ENCODE peak calls at places on chromosomes 3 and 15, in eight cellular contexts. D is body of pancreas, G is IMR-90, F is transverse colon, O is lower leg skin, R is heart left ventricle, P is ovary, N is spleen. T is an unnamed sample.

GRCh38 chr3:127452321-127452821 is 138.2 kb downstream of the TPRA1 start:
- DNase-seq in F (no peak), D (no peak), P (no peak), N (peak; percentile 55), G (no peak), O (no peak), R (no peak), T (no peak)

GRCh38 chr3:95923496-95924210 is 890.7 kb upstream of the EPHA6 start:
- DNase-seq in D (peak; percentile 57), N (no peak), G (peak; percentile 94), P (no peak), F (no peak), O (peak; percentile 58), R (no peak), T (no peak)

GRCh38 chr15:81029416-81030367 is 29.0 kb downstream of the TLNRD1 start:
- DNase-seq in F (no peak), O (no peak), G (peak; percentile 31), R (no peak), N (no peak), D (no peak), P (no peak), T (no peak)

GRCh38 chr3:101070260-101071121 is 77.3 kb upstream of the ABI3BP start:
- DNase-seq in D (peak; percentile 86), N (peak; percentile 79), G (no peak), R (peak; percentile 61), P (no peak), F (peak; percentile 84), O (no peak), T (peak; percentile 70)

GRCh38 chr3:40756500-40756899 is 231.7 kb downstream of the ZNF621 start:
- DNase-seq in G (no peak), P (no peak), R (no peak), O (no peak), D (no peak), N (no peak), F (no peak), T (no peak)

GRCh38 chr3:69297525-69297924 is 88.4 kb downstream of the FRMD4B start:
- DNase-seq in O (no peak), G (no peak), R (no peak), F (no peak), N (no peak), D (no peak), P (no peak), T (no peak)

GRCh38 chr3:62558549-62559112 is 185.3 kb upstream of the FEZF2 start:
- DNase-seq in R (no peak), N (no peak), F (no peak), G (peak; percentile 13), O (no peak), P (no peak), D (peak; percentile 14), T (peak; percentile 16)

GRCh38 chr3:37920156-37920686 is 58.5 kb downstream of the CTDSPL start:
- DNase-seq in N (no peak), O (no peak), G (no peak), F (no peak), R (no peak), P (no peak), D (no peak), T (no peak)

GRCh38 chr3:58377750-58378149 is 45.1 kb downstream of the PXK start:
- DNase-seq in G (no peak), P (no peak), O (no peak), D (no peak), F (no peak), R (no peak), N (no peak), T (no peak)

GRCh38 chr3:189950258-189950657 is 170.4 kb downstream of the P3H2 start:
- DNase-seq in R (no peak), D (no peak), P (no peak), N (no peak), F (no peak), O (no peak), G (no peak), T (no peak)

GRCh38 chr3:69999191-70000027 is at the start of gene SAMMSON:
- DNase-seq in D (peak; percentile 13), P (peak; percentile 84), F (no peak), O (no peak), G (peak; percentile 73), R (peak; percentile 28), N (no peak), T (peak; percentile 73)

GRCh38 chr3:118369892-118370491 is 664.7 kb downstream of the IGSF11 start:
- DNase-seq in P (no peak), F (no peak), G (no peak), R (no peak), D (no peak), O (no peak), N (no peak), T (no peak)

GRCh38 chr3:144760831-144761230 is 789.2 kb downstream of the DIPK2A start:
- DNase-seq in N (no peak), D (peak; percentile 13), O (no peak), G (no peak), F (no peak), R (no peak), P (no peak), T (no peak)

GRCh38 chr15:76333720-76334437 is 2.7 kb upstream of the ISL2 start:
- DNase-seq in F (no peak), O (no peak), G (no peak), P (no peak), R (no peak), N (no peak), D (no peak), T (no peak)

GRCh38 chr15:25136119-25136518 is 181.3 kb downstream of the SNRPN start:
- DNase-seq in R (no peak), N (no peak), D (peak; percentile 6), F (no peak), G (peak; percentile 15), O (no peak), P (no peak), T (peak; percentile 31)

GRCh38 chr3:132232231-132232792 is 84.9 kb upstream of the ACP3 start:
- DNase-seq in P (no peak), N (no peak), O (no peak), G (no peak), D (no peak), R (no peak), F (no peak), T (no peak)

GRCh38 chr3:42179110-42179725 is 86.8 kb downstream of the CCK start:
- DNase-seq in P (peak; percentile 33), O (peak; percentile 38), G (peak; percentile 93), R (no peak), D (peak; percentile 28), N (no peak), F (peak; percentile 55), T (no peak)

GRCh38 chr3:8458711-8459110 is 42.9 kb upstream of the LMCD1 start:
- DNase-seq in R (no peak), F (no peak), D (no peak), O (peak; percentile 79), P (no peak), G (peak; percentile 95), N (no peak), T (no peak)

GRCh38 chr3:28347374-28348285 is 891 bp upstream of the ZCWPW2 start:
- DNase-seq in N (no peak), P (no peak), G (peak; percentile 65), R (no peak), O (peak; percentile 14), D (no peak), F (no peak), T (no peak)

GRCh38 chr3:184135149-184135910 is at the start of gene EIF2B5:
- DNase-seq in R (peak; percentile 95), F (peak; percentile 94), P (peak; percentile 86), D (peak; percentile 95), N (peak; percentile 96), G (peak; percentile 91), O (peak; percentile 92), T (peak; percentile 97)
- TF ChIP-seq POLR2A in R (no peak), F (peak; percentile 77), P (peak; percentile 52), D (peak; percentile 81), N (no peak), G (peak; percentile 71), O (no peak), T (no peak)

GRCh38 chr3:126355777-126356372 is 1.3 kb downstream of the KLF15 start:
- DNase-seq in F (peak; percentile 88), D (peak; percentile 99), G (peak; percentile 52), N (peak; percentile 90), R (peak; percentile 99), P (peak; percentile 98), O (peak; percentile 94), T (peak; percentile 97)
- TF ChIP-seq POLR2A in F (peak; percentile 56), D (peak; percentile 97), G (no peak), N (no peak), R (no peak), P (peak; percentile 70), O (no peak), T (no peak)

GRCh38 chr15:59991919-59992318 is 12.2 kb upstream of the FOXB1 start:
- DNase-seq in D (no peak), F (no peak), G (no peak), N (no peak), P (no peak), O (no peak), R (no peak), T (no peak)

GRCh38 chr15:59994855-59995557 is 9.1 kb upstream of the FOXB1 start:
- DNase-seq in G (no peak), F (no peak), P (no peak), N (no peak), D (no peak), O (no peak), R (no peak), T (no peak)

GRCh38 chr15:59993041-59993750 is 10.9 kb upstream of the FOXB1 start:
- DNase-seq in D (no peak), F (no peak), O (no peak), G (no peak), N (no peak), P (no peak), R (no peak), T (no peak)

GRCh38 chr15:59995568-59996349 is 8.4 kb upstream of the FOXB1 start:
- DNase-seq in R (no peak), D (no peak), N (no peak), P (no peak), G (no peak), F (no peak), O (no peak), T (no peak)

GRCh38 chr15:59993950-59994401 is 10.1 kb upstream of the FOXB1 start:
- DNase-seq in G (no peak), D (no peak), P (no peak), F (no peak), O (no peak), N (no peak), R (no peak), T (no peak)
- TF ChIP-seq POLR2A in G (no peak), D (no peak), P (no peak), F (no peak), O (no peak), N (no peak), R (no peak), T (no peak)

GRCh38 chr3:47849186-47850061 is 46.5 kb downstream of the DHX30 start:
- DNase-seq in O (no peak), R (no peak), F (no peak), N (peak; percentile 70), D (no peak), P (no peak), G (no peak), T (no peak)

GRCh38 chr3:47850062-47850802 is 47.3 kb downstream of the DHX30 start:
- DNase-seq in D (no peak), O (no peak), P (no peak), G (peak; percentile 49), N (peak; percentile 28), R (no peak), F (no peak), T (no peak)

GRCh38 chr3:47847256-47847655 is 44.3 kb downstream of the DHX30 start:
- DNase-seq in P (no peak), O (no peak), R (no peak), D (no peak), G (no peak), N (no peak), F (no peak), T (no peak)

GRCh38 chr3:47847801-47848518 is 45.0 kb downstream of the DHX30 start:
- DNase-seq in R (no peak), P (no peak), O (no peak), F (no peak), G (no peak), D (no peak), N (no peak), T (no peak)

GRCh38 chr3:47848599-47849117 is 45.7 kb downstream of the DHX30 start:
- DNase-seq in D (no peak), P (no peak), F (no peak), G (no peak), O (no peak), N (peak; percentile 67), R (no peak), T (no peak)
- TF ChIP-seq POLR2A in D (no peak), P (no peak), F (no peak), G (no peak), O (no peak), N (no peak), R (no peak), T (no peak)